ENCODE peak calls at places on chromosomes 4 and X, in five cellular contexts. L, H, D, G and A are unnamed samples.

GRCh38 chr4:143711543-143712159 is 11.2 kb upstream of the FREM3 start:
- DNase-seq in L (no peak), H (no peak), D (no peak), G (no peak), A (no peak)

GRCh38 chr4:122612540-122612939 is 8.3 kb downstream of the IL21 start:
- DNase-seq in L (no peak), H (no peak), D (no peak), G (no peak), A (no peak)

GRCh38 chrX:24405959-24406358 is 45.5 kb downstream of the SUPT20HL1 start:
- DNase-seq in L (no peak), H (no peak), D (no peak), G (no peak), A (no peak)

GRCh38 chr4:2852481-2852881 is 8.8 kb downstream of the ADD1 start:
- DNase-seq in L (no peak), H (peak; percentile 79), D (no peak), G (no peak), A (no peak)

GRCh38 chrX:129318375-129318774 is 204.9 kb downstream of the SMARCA1 start:
- DNase-seq in L (peak; percentile 3), H (peak; percentile 26), D (no peak), G (no peak), A (no peak)

GRCh38 chr4:5371415-5372190 is 320.3 kb downstream of the STK32B start:
- DNase-seq in L (no peak), H (no peak), D (no peak), G (no peak), A (no peak)

GRCh38 chr4:169315530-169316306 is 45.0 kb upstream of the SH3RF1 start:
- DNase-seq in L (no peak), H (no peak), D (no peak), G (no peak), A (no peak)

GRCh38 chrX:108348525-108348924 is 89.7 kb downstream of the COL4A6 start:
- DNase-seq in L (no peak), H (no peak), D (no peak), G (no peak), A (no peak)

GRCh38 chrX:19975862-19976261 is 15.0 kb downstream of the BCLAF3 start:
- DNase-seq in L (no peak), H (no peak), D (no peak), G (no peak), A (no peak)

GRCh38 chr4:31088600-31089230 is 368.5 kb downstream of the PCDH7 start:
- DNase-seq in L (no peak), H (no peak), D (no peak), G (no peak), A (no peak)

GRCh38 chr4:137526681-137527080 is 5.6 kb downstream of the PCDH18 start:
- DNase-seq in L (no peak), H (no peak), D (no peak), G (no peak), A (no peak)

GRCh38 chrX:19886888-19887531 is 390 bp downstream of the SH3KBP1 start:
- DNase-seq in L (peak; percentile 52), H (no peak), D (peak; percentile 46), G (peak; percentile 23), A (no peak)

GRCh38 chr4:142645478-142646108 is 200.5 kb downstream of the INPP4B start:
- DNase-seq in L (no peak), H (peak; percentile 77), D (no peak), G (no peak), A (no peak)

GRCh38 chr4:10732235-10732975 is 47.8 kb upstream of the CLNK start:
- DNase-seq in L (no peak), H (peak; percentile 34), D (no peak), G (no peak), A (no peak)

GRCh38 chr4:186009976-186010375 is 59.0 kb upstream of the TLR3 start:
- DNase-seq in L (no peak), H (no peak), D (no peak), G (no peak), A (no peak)

GRCh38 chr4:119317996-119318395 is 3.9 kb downstream of the FABP2 start:
- DNase-seq in L (no peak), H (no peak), D (no peak), G (no peak), A (no peak)

GRCh38 chr4:71206763-71207162 is 132.1 kb upstream of the SLC4A4 start:
- DNase-seq in L (no peak), H (no peak), D (no peak), G (no peak), A (no peak)

GRCh38 chrX:15334561-15334960 is 762 bp downstream of the PIGA start:
- DNase-seq in L (peak; percentile 26), H (peak; percentile 59), D (no peak), G (no peak), A (no peak)

GRCh38 chr4:56370377-56370776 is 16.9 kb downstream of the AASDH start:
- DNase-seq in L (no peak), H (no peak), D (no peak), G (no peak), A (no peak)

GRCh38 chr4:178306565-178306964 is 864.3 kb upstream of the AGA start:
- DNase-seq in L (no peak), H (no peak), D (no peak), G (no peak), A (no peak)

GRCh38 chr4:4384837-4385236 is 2.1 kb upstream of the NSG1 start:
- DNase-seq in L (no peak), H (no peak), D (peak; percentile 78), G (no peak), A (no peak)

GRCh38 chr4:3369781-3370660 is 71.7 kb upstream of the HGFAC start:
- DNase-seq in L (no peak), H (peak; percentile 62), D (peak; percentile 54), G (no peak), A (no peak)

GRCh38 chrX:17295788-17296187 is 79.2 kb upstream of the NHS start:
- DNase-seq in L (no peak), H (no peak), D (no peak), G (no peak), A (no peak)

GRCh38 chrX:113675278-113675677 is 834.6 kb upstream of the AMOT start:
- DNase-seq in L (no peak), H (no peak), D (no peak), G (no peak), A (no peak)

GRCh38 chr4:926538-926937 is 5.6 kb downstream of the GAK start:
- DNase-seq in L (no peak), H (no peak), D (peak; percentile 84), G (no peak), A (no peak)

GRCh38 chrX:138939038-138939437 is 227.5 kb upstream of the FGF13 start:
- DNase-seq in L (no peak), H (no peak), D (no peak), G (no peak), A (no peak)

GRCh38 chrX:1591863-1592127 is 391 bp downstream of the AKAP17A start:
- DNase-seq in L (no peak), H (no peak), D (no peak), G (peak; percentile 19), A (no peak)

GRCh38 chr4:138235419-138235952 is 6.7 kb downstream of the SLC7A11 start:
- DNase-seq in L (no peak), H (peak; percentile 35), D (no peak), G (no peak), A (no peak)

GRCh38 chr4:163542275-163542674 is 47.8 kb downstream of the TMA16 start:
- DNase-seq in L (no peak), H (no peak), D (no peak), G (no peak), A (no peak)

GRCh38 chr4:2604614-2605013 is 68.2 kb downstream of the FAM193A start:
- DNase-seq in L (no peak), H (no peak), D (no peak), G (no peak), A (no peak)

GRCh38 chrX:1481636-1482529 is 29.2 kb upstream of the ASMTL start:
- DNase-seq in L (peak; percentile 72), H (peak; percentile 94), D (no peak), G (no peak), A (peak; percentile 63)

GRCh38 chr4:114386637-114387233 is 211.9 kb upstream of the UGT8 start:
- DNase-seq in L (peak; percentile 30), H (peak; percentile 28), D (no peak), G (no peak), A (no peak)

GRCh38 chr4:82201805-82202636 is 171.8 kb downstream of the HNRNPD start:
- DNase-seq in L (peak; percentile 18), H (peak; percentile 57), D (peak; percentile 71), G (no peak), A (no peak)

GRCh38 chr4:94399277-94399676 is 52.5 kb upstream of the PDLIM5 start:
- DNase-seq in L (no peak), H (no peak), D (no peak), G (no peak), A (no peak)

GRCh38 chrX:21132686-21133393 is 241.4 kb upstream of the CNKSR2 start:
- DNase-seq in L (no peak), H (no peak), D (no peak), G (no peak), A (no peak)

GRCh38 chr4:80266267-80266901 is at the start of gene FGF5:
- DNase-seq in L (no peak), H (peak; percentile 5), D (peak; percentile 77), G (no peak), A (no peak)

GRCh38 chr4:165502919-165503907 is 124.4 kb downstream of the CPE start:
- DNase-seq in L (peak; percentile 25), H (no peak), D (no peak), G (no peak), A (no peak)

GRCh38 chr4:826508-827208 is 729 bp upstream of the CPLX1 start:
- DNase-seq in L (no peak), H (no peak), D (peak; percentile 74), G (no peak), A (no peak)

GRCh38 chr4:180449395-180449956 is 1793.7 kb upstream of the TENM3 start:
- DNase-seq in L (no peak), H (no peak), D (no peak), G (no peak), A (no peak)

GRCh38 chr4:82681759-82682158 is 116.8 kb downstream of the SCD5 start:
- DNase-seq in L (no peak), H (no peak), D (no peak), G (no peak), A (no peak)